ENCODE peak calls at places on chromosome 21, in eight cellular contexts. C is T-helper 1 cell; N is iris pigment epithelial cell; J is tibial artery; L is stimulated activated CD8-positive, alpha-beta memory T cell treated with anti-CD3 and anti-CD28 coated beads, Interleukin-7, amount 100 ng/mL, for 48 hours; E is H9; R is hepatocyte; K is posterior cingulate gyrus. V is an unnamed sample.

GRCh38 chr21:39209334-39209688 is 26.1 kb upstream of the PSMG1 start:
- DNase-seq in J (no peak), C (no peak), L (no peak), R (no peak), E (no peak), N (no peak), K (no peak), V (no peak)

GRCh38 chr21:22351076-22351475 is 1352.9 kb downstream of the NCAM2 start:
- DNase-seq in N (no peak), L (no peak), R (no peak), J (no peak), K (no peak), E (no peak), C (no peak), V (no peak)

GRCh38 chr21:46552274-46552673 is 52.6 kb downstream of the S100B start:
- DNase-seq in R (no peak), C (peak), L (no peak), N (no peak), K (no peak), J (no peak), E (no peak), V (peak)

GRCh38 chr21:34669149-34669879 is 520 bp downstream of the CLIC6 start:
- DNase-seq in L (no peak), R (peak), J (no peak), K (no peak), N (no peak), E (no peak), C (peak), V (no peak)

GRCh38 chr21:43778469-43779335 is 2.6 kb upstream of the CSTB start:
- DNase-seq in J (no peak), N (no peak), E (no peak), K (no peak), L (no peak), C (peak), R (no peak), V (peak)

GRCh38 chr21:17726047-17726446 is 93.1 kb downstream of the C21orf91 start:
- DNase-seq in C (no peak), L (no peak), R (no peak), J (no peak), E (no peak), N (peak), K (no peak), V (peak)

GRCh38 chr21:45460611-45461368 is 55.8 kb downstream of the COL18A1 start:
- DNase-seq in C (no peak), K (no peak), E (no peak), N (peak), R (no peak), J (no peak), L (no peak), V (peak)

GRCh38 chr21:42304556-42305454 is 10.4 kb downstream of the TFF3 start:
- DNase-seq in C (no peak), L (no peak), J (peak), K (peak), E (no peak), N (no peak), R (no peak), V (no peak)

GRCh38 chr21:45265721-45266517 is 21.8 kb downstream of the POFUT2 start:
- DNase-seq in K (peak), C (no peak), E (peak), L (no peak), R (no peak), J (peak), N (no peak), V (no peak)

GRCh38 chr21:31124005-31124404 is 85.7 kb upstream of the KRTAP19-8 start:
- DNase-seq in R (no peak), J (peak), C (no peak), K (no peak), E (no peak), L (no peak), N (no peak), V (peak)

GRCh38 chr21:33266050-33266783 is at the start of gene IL10RB:
- DNase-seq in E (peak), L (peak), R (peak), N (peak), J (peak), C (peak), K (peak), V (peak)

GRCh38 chr21:46135782-46136181 is 19.6 kb downstream of the FTCD start:
- DNase-seq in C (no peak), R (no peak), N (no peak), E (no peak), J (no peak), K (no peak), L (no peak), V (no peak)

GRCh38 chr21:44927587-44928461 is 7.1 kb upstream of the ITGB2 start:
- DNase-seq in J (no peak), K (peak), E (peak), N (peak), L (peak), R (peak), C (peak), V (peak)

GRCh38 chr21:42026072-42026415 is 15.9 kb upstream of the ZBTB21 start:
- DNase-seq in N (no peak), J (no peak), K (no peak), C (no peak), R (no peak), L (no peak), E (no peak), V (no peak)

GRCh38 chr21:44399151-44399954 is 45.9 kb downstream of the TRPM2 start:
- DNase-seq in R (peak), K (no peak), J (no peak), N (no peak), L (no peak), C (no peak), E (peak), V (no peak)

GRCh38 chr21:34519013-34519412 is 7.0 kb upstream of the KCNE1 start:
- DNase-seq in N (no peak), J (no peak), R (no peak), L (no peak), C (no peak), K (no peak), E (no peak), V (no peak)

GRCh38 chr21:38806153-38806941 is 618 bp downstream of the ETS2 start:
- DNase-seq in K (peak), N (no peak), J (no peak), C (peak), R (no peak), L (no peak), E (no peak), V (peak)

GRCh38 chr21:23861908-23862504 is 1745.3 kb downstream of the MRPL39 start:
- DNase-seq in L (no peak), K (no peak), E (no peak), C (no peak), R (no peak), J (no peak), N (no peak), V (no peak)

GRCh38 chr21:44526096-44526997 is 13.6 kb downstream of the KRTAP10-1 start:
- DNase-seq in K (peak), L (no peak), E (no peak), C (no peak), J (peak), R (no peak), N (no peak), V (no peak)

GRCh38 chr21:46063734-46064680 is 33.9 kb upstream of the COL6A2 start:
- DNase-seq in E (peak), C (no peak), R (no peak), K (no peak), N (no peak), L (no peak), J (no peak), V (no peak)

GRCh38 chr21:44737706-44738354 is 26.5 kb upstream of the TSPEAR start:
- DNase-seq in R (no peak), J (no peak), C (no peak), K (no peak), E (peak), L (no peak), N (peak), V (no peak)

GRCh38 chr21:18499761-18500376 is 96.3 kb upstream of the TMPRSS15 start:
- DNase-seq in K (no peak), L (no peak), E (no peak), R (peak), C (peak), N (peak), J (peak), V (peak)

GRCh38 chr21:36579898-36580297 is 100.0 kb upstream of the CLDN14 start:
- DNase-seq in J (no peak), C (no peak), L (no peak), K (no peak), E (no peak), R (no peak), N (no peak), V (no peak)

GRCh38 chr21:27564684-27565280 is 597.9 kb upstream of the ADAMTS5 start:
- DNase-seq in K (no peak), E (peak), N (peak), R (peak), C (no peak), J (peak), L (no peak), V (peak)

GRCh38 chr21:42218836-42219605 is at the start of gene ABCG1:
- DNase-seq in N (peak), L (no peak), J (no peak), C (peak), K (peak), E (peak), R (peak), V (no peak)

GRCh38 chr21:41707231-41707988 is 59.4 kb downstream of the RIPK4 start:
- DNase-seq in N (no peak), J (no peak), K (no peak), C (no peak), E (no peak), R (peak), L (no peak), V (no peak)

GRCh38 chr21:42463861-42464515 is 32.0 kb downstream of the RSPH1 start:
- DNase-seq in C (peak), R (no peak), L (no peak), N (peak), J (no peak), K (no peak), E (peak), V (peak)

GRCh38 chr21:43312751-43313169 is 114.2 kb downstream of the SIK1 start:
- DNase-seq in E (peak), L (no peak), R (peak), J (no peak), C (no peak), N (no peak), K (peak), V (no peak)

GRCh38 chr21:36211660-36212512 is 55.3 kb downstream of the DOP1B start:
- DNase-seq in J (no peak), L (no peak), R (no peak), N (peak), E (no peak), C (no peak), K (no peak), V (peak)

GRCh38 chr21:28991861-28992525 is 684 bp downstream of the LTN1 start:
- DNase-seq in J (no peak), R (peak), L (no peak), N (peak), C (peak), E (no peak), K (no peak), V (peak)

GRCh38 chr21:44085491-44086321 is 21.5 kb upstream of the PWP2 start:
- DNase-seq in L (no peak), N (peak), E (no peak), R (no peak), C (peak), J (no peak), K (peak), V (peak)